ENCODE peak calls at places on chromosome 19, in seven cellular contexts. One of them, this sample, is unnamed.

GRCh38 chr19:57473646-57474045 is 3.7 kb downstream of the ZNF772 start:
- DNase-seq in heart left ventricle: no peak
- DNase-seq in endodermal cell: no peak
- DNase-seq in SK-N-SH: no peak
- DNase-seq in activated B cell treated with CpG ODN at 0.5 μM for 24 hours: no peak
- DNase-seq in nephron progenitor cell: no peak
- DNase-seq in astrocyte of the cerebellum: no peak
- DNase-seq in this sample: no peak

GRCh38 chr19:51418707-51419106 is 1.3 kb upstream of the SIGLEC10 start:
- DNase-seq in heart left ventricle: no peak
- DNase-seq in astrocyte of the cerebellum: no peak
- DNase-seq in SK-N-SH: no peak
- DNase-seq in endodermal cell: no peak
- DNase-seq in activated B cell treated with CpG ODN at 0.5 μM for 24 hours: no peak
- DNase-seq in nephron progenitor cell: no peak
- DNase-seq in this sample: no peak

GRCh38 chr19:51341976-51342580 is at the start of gene VSIG10L:
- DNase-seq in heart left ventricle: no peak
- DNase-seq in astrocyte of the cerebellum: no peak
- DNase-seq in activated B cell treated with CpG ODN at 0.5 μM for 24 hours: no peak
- DNase-seq in endodermal cell: peak
- DNase-seq in nephron progenitor cell: no peak
- DNase-seq in SK-N-SH: no peak
- DNase-seq in this sample: no peak

GRCh38 chr19:47507031-47507430 is 7.8 kb downstream of the NAPA start:
- DNase-seq in activated B cell treated with CpG ODN at 0.5 μM for 24 hours: no peak
- DNase-seq in SK-N-SH: no peak
- DNase-seq in endodermal cell: no peak
- DNase-seq in heart left ventricle: peak
- DNase-seq in astrocyte of the cerebellum: no peak
- DNase-seq in nephron progenitor cell: no peak
- DNase-seq in this sample: no peak

GRCh38 chr19:39046037-39046821 is 13.9 kb upstream of the FBXO27 start:
- DNase-seq in heart left ventricle: no peak
- DNase-seq in activated B cell treated with CpG ODN at 0.5 μM for 24 hours: no peak
- DNase-seq in SK-N-SH: no peak
- DNase-seq in endodermal cell: peak
- DNase-seq in nephron progenitor cell: no peak
- DNase-seq in astrocyte of the cerebellum: no peak
- DNase-seq in this sample: peak

GRCh38 chr19:55273978-55274707 is 5.8 kb downstream of the HSPBP1 start:
- DNase-seq in SK-N-SH: no peak
- DNase-seq in nephron progenitor cell: no peak
- DNase-seq in astrocyte of the cerebellum: no peak
- DNase-seq in endodermal cell: no peak
- DNase-seq in heart left ventricle: no peak
- DNase-seq in activated B cell treated with CpG ODN at 0.5 μM for 24 hours: no peak
- DNase-seq in this sample: no peak

GRCh38 chr19:12899891-12900518 is 9.0 kb downstream of the GCDH start:
- DNase-seq in activated B cell treated with CpG ODN at 0.5 μM for 24 hours: no peak
- DNase-seq in heart left ventricle: no peak
- DNase-seq in astrocyte of the cerebellum: no peak
- DNase-seq in nephron progenitor cell: no peak
- DNase-seq in endodermal cell: no peak
- DNase-seq in SK-N-SH: no peak
- DNase-seq in this sample: no peak

GRCh38 chr19:3358919-3359849 is 7.2 kb upstream of the NFIC start:
- DNase-seq in heart left ventricle: peak
- DNase-seq in activated B cell treated with CpG ODN at 0.5 μM for 24 hours: peak
- DNase-seq in endodermal cell: no peak
- DNase-seq in astrocyte of the cerebellum: no peak
- DNase-seq in nephron progenitor cell: peak
- DNase-seq in SK-N-SH: peak
- DNase-seq in this sample: no peak

GRCh38 chr19:33175886-33176669 is 18.1 kb upstream of the LRP3 start:
- DNase-seq in nephron progenitor cell: no peak
- DNase-seq in astrocyte of the cerebellum: no peak
- DNase-seq in SK-N-SH: peak
- DNase-seq in activated B cell treated with CpG ODN at 0.5 μM for 24 hours: no peak
- DNase-seq in endodermal cell: peak
- DNase-seq in heart left ventricle: peak
- DNase-seq in this sample: peak

GRCh38 chr19:47539747-47540311 is 25.0 kb upstream of the NAPA start:
- DNase-seq in activated B cell treated with CpG ODN at 0.5 μM for 24 hours: no peak
- DNase-seq in nephron progenitor cell: no peak
- DNase-seq in endodermal cell: no peak
- DNase-seq in SK-N-SH: peak
- DNase-seq in heart left ventricle: no peak
- DNase-seq in astrocyte of the cerebellum: no peak
- DNase-seq in this sample: no peak

GRCh38 chr19:18310966-18311365 is 11.9 kb downstream of the LSM4 start:
- DNase-seq in heart left ventricle: no peak
- DNase-seq in SK-N-SH: no peak
- DNase-seq in activated B cell treated with CpG ODN at 0.5 μM for 24 hours: no peak
- DNase-seq in astrocyte of the cerebellum: no peak
- DNase-seq in endodermal cell: no peak
- DNase-seq in nephron progenitor cell: no peak
- DNase-seq in this sample: no peak

GRCh38 chr19:47719047-47719885 is 6.0 kb downstream of the EHD2 start:
- DNase-seq in nephron progenitor cell: peak
- DNase-seq in SK-N-SH: peak
- DNase-seq in heart left ventricle: peak
- DNase-seq in astrocyte of the cerebellum: peak
- DNase-seq in endodermal cell: peak
- DNase-seq in activated B cell treated with CpG ODN at 0.5 μM for 24 hours: no peak
- DNase-seq in this sample: no peak

GRCh38 chr19:12513531-12514061 is 29.0 kb upstream of the ZNF709 start:
- DNase-seq in endodermal cell: peak
- DNase-seq in astrocyte of the cerebellum: no peak
- DNase-seq in SK-N-SH: peak
- DNase-seq in nephron progenitor cell: no peak
- DNase-seq in heart left ventricle: peak
- DNase-seq in activated B cell treated with CpG ODN at 0.5 μM for 24 hours: no peak
- DNase-seq in this sample: no peak

GRCh38 chr19:17001603-17002183 is 24.9 kb downstream of the CPAMD8 start:
- DNase-seq in astrocyte of the cerebellum: no peak
- DNase-seq in nephron progenitor cell: no peak
- DNase-seq in heart left ventricle: no peak
- DNase-seq in endodermal cell: peak
- DNase-seq in SK-N-SH: no peak
- DNase-seq in activated B cell treated with CpG ODN at 0.5 μM for 24 hours: no peak
- DNase-seq in this sample: no peak

GRCh38 chr19:16088985-16089846 is 12.9 kb downstream of the TPM4 start:
- DNase-seq in nephron progenitor cell: no peak
- DNase-seq in endodermal cell: no peak
- DNase-seq in astrocyte of the cerebellum: no peak
- DNase-seq in SK-N-SH: no peak
- DNase-seq in heart left ventricle: no peak
- DNase-seq in activated B cell treated with CpG ODN at 0.5 μM for 24 hours: no peak
- DNase-seq in this sample: no peak

GRCh38 chr19:57708641-57709354 is at the start of gene ZNF154:
- DNase-seq in nephron progenitor cell: peak
- DNase-seq in activated B cell treated with CpG ODN at 0.5 μM for 24 hours: peak
- DNase-seq in SK-N-SH: no peak
- DNase-seq in astrocyte of the cerebellum: peak
- DNase-seq in endodermal cell: peak
- DNase-seq in heart left ventricle: peak
- DNase-seq in this sample: no peak

GRCh38 chr19:55206664-55207500 is 2.4 kb downstream of the PTPRH start:
- DNase-seq in heart left ventricle: peak
- DNase-seq in endodermal cell: peak
- DNase-seq in astrocyte of the cerebellum: peak
- DNase-seq in activated B cell treated with CpG ODN at 0.5 μM for 24 hours: no peak
- DNase-seq in SK-N-SH: peak
- DNase-seq in nephron progenitor cell: peak
- DNase-seq in this sample: peak

GRCh38 chr19:35644987-35645679 is 3.0 kb upstream of the COX6B1 start:
- DNase-seq in SK-N-SH: peak
- DNase-seq in endodermal cell: peak
- DNase-seq in nephron progenitor cell: peak
- DNase-seq in activated B cell treated with CpG ODN at 0.5 μM for 24 hours: peak
- DNase-seq in astrocyte of the cerebellum: no peak
- DNase-seq in heart left ventricle: peak
- DNase-seq in this sample: peak

GRCh38 chr19:54121259-54121658 is 5.7 kb downstream of the PRPF31 start:
- DNase-seq in astrocyte of the cerebellum: no peak
- DNase-seq in nephron progenitor cell: no peak
- DNase-seq in activated B cell treated with CpG ODN at 0.5 μM for 24 hours: no peak
- DNase-seq in SK-N-SH: no peak
- DNase-seq in heart left ventricle: no peak
- DNase-seq in endodermal cell: no peak
- DNase-seq in this sample: no peak

DNA sequence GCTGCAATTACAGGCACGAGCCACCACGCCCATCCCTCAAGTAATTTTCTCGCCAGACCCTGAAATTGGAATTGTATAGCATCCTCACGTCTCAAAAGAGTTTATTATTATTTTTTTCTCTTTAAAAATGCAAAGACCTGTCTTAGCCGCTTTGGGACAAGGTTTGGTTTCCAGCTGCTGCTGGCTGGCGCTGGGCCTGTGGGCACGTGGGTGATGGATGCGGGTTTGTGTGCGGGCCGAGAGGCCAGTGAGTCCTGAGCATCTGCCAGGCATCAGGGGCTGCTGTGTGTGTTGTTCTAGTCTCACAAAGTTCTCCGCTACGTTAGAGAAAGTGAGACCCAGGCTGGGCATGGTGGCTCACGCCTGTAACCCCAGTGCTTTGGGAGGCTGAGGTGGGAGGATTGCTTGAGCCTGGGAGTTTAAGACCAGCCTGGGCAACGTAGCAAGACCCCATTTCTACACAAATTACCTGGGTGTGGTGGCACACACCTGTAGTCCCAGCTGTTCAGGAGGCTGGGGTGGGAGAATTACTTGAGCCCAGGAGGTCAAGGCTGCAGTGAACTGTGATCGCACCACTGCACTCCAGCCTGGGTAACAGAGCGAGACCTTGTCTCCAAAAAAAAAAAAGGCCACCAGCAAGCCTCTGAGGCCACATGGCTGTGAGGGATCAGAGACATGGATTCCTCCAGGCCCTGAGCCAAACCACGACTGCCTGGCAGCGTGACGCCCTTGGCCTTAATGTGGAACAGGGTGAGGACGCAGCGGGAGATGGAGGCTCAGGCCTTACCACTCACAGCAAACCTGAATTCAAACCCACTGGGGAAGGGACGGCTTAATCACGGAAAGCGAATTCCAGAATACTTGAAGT is 4.7 kb upstream of the TMPRSS9 start:
- DNase-seq in SK-N-SH: no peak
- DNase-seq in heart left ventricle: no peak
- DNase-seq in endodermal cell: peak
- DNase-seq in nephron progenitor cell: no peak
- DNase-seq in astrocyte of the cerebellum: no peak
- DNase-seq in activated B cell treated with CpG ODN at 0.5 μM for 24 hours: no peak
- DNase-seq in this sample: no peak
- TF ChIP-seq CTCF in SK-N-SH: no peak
- TF ChIP-seq CTCF in heart left ventricle: no peak
- TF ChIP-seq CTCF in endodermal cell: no peak
- TF ChIP-seq CTCF in nephron progenitor cell: no peak
- TF ChIP-seq CTCF in astrocyte of the cerebellum: no peak
- TF ChIP-seq CTCF in activated B cell treated with CpG ODN at 0.5 μM for 24 hours: no peak
- TF ChIP-seq CTCF in this sample: no peak

GRCh38 chr19:5052515-5052914 is 83.6 kb downstream of the KDM4B start:
- DNase-seq in astrocyte of the cerebellum: no peak
- DNase-seq in nephron progenitor cell: no peak
- DNase-seq in endodermal cell: peak
- DNase-seq in heart left ventricle: no peak
- DNase-seq in SK-N-SH: peak
- DNase-seq in activated B cell treated with CpG ODN at 0.5 μM for 24 hours: no peak
- DNase-seq in this sample: no peak
- TF ChIP-seq CTCF in astrocyte of the cerebellum: peak
- TF ChIP-seq CTCF in nephron progenitor cell: no peak
- TF ChIP-seq CTCF in endodermal cell: peak
- TF ChIP-seq CTCF in heart left ventricle: peak
- TF ChIP-seq CTCF in SK-N-SH: peak
- TF ChIP-seq CTCF in activated B cell treated with CpG ODN at 0.5 μM for 24 hours: no peak
- TF ChIP-seq CTCF in this sample: no peak

DNA sequence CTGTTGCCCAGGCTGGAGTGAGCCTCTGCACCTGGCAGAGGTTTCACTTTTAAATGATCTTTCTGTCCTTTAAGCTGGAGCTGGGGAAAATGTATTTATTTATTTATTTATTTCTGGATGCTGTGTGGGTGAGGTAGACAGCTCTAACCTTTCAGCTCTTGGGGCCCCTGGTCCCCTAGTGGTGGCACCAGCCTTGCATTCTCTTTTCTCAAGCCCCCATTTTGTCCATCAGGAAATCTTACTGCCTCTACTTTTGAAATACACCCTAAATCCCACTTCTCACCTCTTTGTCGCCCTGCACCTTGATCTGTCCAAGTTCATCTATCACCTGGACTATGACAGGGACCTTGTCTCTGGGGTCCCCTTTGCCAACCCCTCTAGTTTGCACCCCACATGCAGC is 2.1 kb upstream of the B9D2 start:
- DNase-seq in endodermal cell: peak
- DNase-seq in SK-N-SH: no peak
- DNase-seq in nephron progenitor cell: no peak
- DNase-seq in heart left ventricle: no peak
- DNase-seq in astrocyte of the cerebellum: no peak
- DNase-seq in activated B cell treated with CpG ODN at 0.5 μM for 24 hours: no peak
- DNase-seq in this sample: no peak
- TF ChIP-seq CTCF in endodermal cell: peak
- TF ChIP-seq CTCF in SK-N-SH: peak
- TF ChIP-seq CTCF in nephron progenitor cell: no peak
- TF ChIP-seq CTCF in heart left ventricle: no peak
- TF ChIP-seq CTCF in astrocyte of the cerebellum: peak
- TF ChIP-seq CTCF in activated B cell treated with CpG ODN at 0.5 μM for 24 hours: no peak
- TF ChIP-seq CTCF in this sample: no peak

GRCh38 chr19:42166336-42166735 is 34.1 kb upstream of the POU2F2 start:
- DNase-seq in activated B cell treated with CpG ODN at 0.5 μM for 24 hours: no peak
- DNase-seq in endodermal cell: no peak
- DNase-seq in astrocyte of the cerebellum: no peak
- DNase-seq in heart left ventricle: no peak
- DNase-seq in nephron progenitor cell: no peak
- DNase-seq in SK-N-SH: no peak
- DNase-seq in this sample: no peak
- TF ChIP-seq CTCF in activated B cell treated with CpG ODN at 0.5 μM for 24 hours: no peak
- TF ChIP-seq CTCF in endodermal cell: no peak
- TF ChIP-seq CTCF in astrocyte of the cerebellum: no peak
- TF ChIP-seq CTCF in heart left ventricle: no peak
- TF ChIP-seq CTCF in nephron progenitor cell: no peak
- TF ChIP-seq CTCF in SK-N-SH: no peak
- TF ChIP-seq CTCF in this sample: no peak

GRCh38 chr19:14516048-14516534 is 2.1 kb downstream of the DNAJB1 start:
- DNase-seq in astrocyte of the cerebellum: no peak
- DNase-seq in activated B cell treated with CpG ODN at 0.5 μM for 24 hours: no peak
- DNase-seq in endodermal cell: peak
- DNase-seq in SK-N-SH: no peak
- DNase-seq in heart left ventricle: no peak
- DNase-seq in nephron progenitor cell: no peak
- DNase-seq in this sample: no peak
- TF ChIP-seq CTCF in astrocyte of the cerebellum: no peak
- TF ChIP-seq CTCF in activated B cell treated with CpG ODN at 0.5 μM for 24 hours: no peak
- TF ChIP-seq CTCF in endodermal cell: peak
- TF ChIP-seq CTCF in SK-N-SH: no peak
- TF ChIP-seq CTCF in heart left ventricle: no peak
- TF ChIP-seq CTCF in nephron progenitor cell: no peak
- TF ChIP-seq CTCF in this sample: no peak

GRCh38 chr19:1942078-1942933 is 1.3 kb downstream of the CSNK1G2 start:
- DNase-seq in nephron progenitor cell: peak
- DNase-seq in endodermal cell: peak
- DNase-seq in SK-N-SH: peak
- DNase-seq in activated B cell treated with CpG ODN at 0.5 μM for 24 hours: peak
- DNase-seq in heart left ventricle: peak
- DNase-seq in astrocyte of the cerebellum: no peak
- DNase-seq in this sample: peak
- TF ChIP-seq CTCF in nephron progenitor cell: no peak
- TF ChIP-seq CTCF in endodermal cell: no peak
- TF ChIP-seq CTCF in SK-N-SH: no peak
- TF ChIP-seq CTCF in activated B cell treated with CpG ODN at 0.5 μM for 24 hours: no peak
- TF ChIP-seq CTCF in heart left ventricle: no peak
- TF ChIP-seq CTCF in astrocyte of the cerebellum: no peak
- TF ChIP-seq CTCF in this sample: no peak